ENCODE peak calls at places on chromosomes 4 and X, in five cellular contexts. I is K562, X is GM12878, A is H1, U is HepG2. F is an unnamed sample.
A peak's percentile ranks its signal among the peaks of the same experiment; 100 is the strongest.

GRCh38 chrX:131841496-131842410 is 181.3 kb upstream of the STK26 start:
- DNase-seq in I (peak; percentile 68), X (no peak), A (peak; percentile 49), U (peak; percentile 50), F (peak; percentile 81)

GRCh38 chr4:117527601-117528000 is 442.2 kb upstream of the TRAM1L1 start:
- DNase-seq in I (no peak), X (no peak), A (no peak), U (no peak), F (no peak)

GRCh38 chr4:173213296-173213695 is 44.7 kb downstream of the GALNT7 start:
- DNase-seq in I (no peak), X (no peak), A (no peak), U (no peak), F (no peak)

GRCh38 chr4:36324808-36325207 is 43.4 kb downstream of the DTHD1 start:
- DNase-seq in I (no peak), X (no peak), A (no peak), U (no peak), F (no peak)

GRCh38 chr4:157550028-157550427 is 329.5 kb downstream of the GRIA2 start:
- DNase-seq in I (no peak), X (no peak), A (no peak), U (no peak), F (no peak)

GRCh38 chrX:38304010-38304409 is 23.3 kb downstream of the RPGR start:
- DNase-seq in I (peak; percentile 11), X (no peak), A (no peak), U (peak; percentile 11), F (no peak)

GRCh38 chrX:54540289-54540688 is 10.3 kb downstream of the GNL3L start:
- DNase-seq in I (no peak), X (no peak), A (no peak), U (no peak), F (no peak)

GRCh38 chr4:165986956-165987698 is 114.1 kb downstream of the TLL1 start:
- DNase-seq in I (no peak), X (no peak), A (no peak), U (no peak), F (no peak)

GRCh38 chr4:111475001-111475400 is 670.3 kb upstream of the FAM241A start:
- DNase-seq in I (no peak), X (no peak), A (peak; percentile 63), U (peak; percentile 17), F (peak; percentile 1)

GRCh38 chrX:153488231-153488914 is 6.4 kb upstream of the BGN start:
- DNase-seq in I (peak; percentile 18), X (no peak), A (no peak), U (peak; percentile 48), F (no peak)

GRCh38 chr4:176393306-176394013 is 73.7 kb downstream of the SPCS3 start:
- DNase-seq in I (no peak), X (no peak), A (no peak), U (no peak), F (no peak)

GRCh38 chrX:73944582-73944947 is 359.4 kb upstream of the ZCCHC13 start:
- DNase-seq in I (no peak), X (no peak), A (no peak), U (no peak), F (no peak)

DNA sequence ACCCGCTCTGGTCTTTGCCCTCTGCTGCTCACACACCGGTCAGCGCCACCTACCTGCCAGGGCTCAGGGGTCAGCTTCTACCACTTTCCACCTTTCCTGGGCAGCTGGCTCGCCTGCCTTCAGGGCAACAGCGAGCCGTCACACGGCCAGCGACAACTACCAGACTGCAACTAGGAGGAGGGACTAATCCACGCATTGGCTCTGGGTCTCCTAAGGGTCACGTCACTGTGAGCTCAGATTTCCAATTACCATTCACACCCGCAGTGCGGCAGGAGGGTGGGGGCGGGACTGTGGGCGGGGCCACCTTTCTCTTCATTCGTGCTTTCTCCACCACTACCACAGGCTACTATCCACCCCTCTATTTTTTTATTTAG is at the start of gene BEX5:
- DNase-seq in I (peak; percentile 24), X (no peak), A (no peak), U (no peak), F (peak; percentile 53)
- TF ChIP-seq TAF1 in I (no peak), X (no peak), A (no peak), U (no peak), F (no peak)

DNA sequence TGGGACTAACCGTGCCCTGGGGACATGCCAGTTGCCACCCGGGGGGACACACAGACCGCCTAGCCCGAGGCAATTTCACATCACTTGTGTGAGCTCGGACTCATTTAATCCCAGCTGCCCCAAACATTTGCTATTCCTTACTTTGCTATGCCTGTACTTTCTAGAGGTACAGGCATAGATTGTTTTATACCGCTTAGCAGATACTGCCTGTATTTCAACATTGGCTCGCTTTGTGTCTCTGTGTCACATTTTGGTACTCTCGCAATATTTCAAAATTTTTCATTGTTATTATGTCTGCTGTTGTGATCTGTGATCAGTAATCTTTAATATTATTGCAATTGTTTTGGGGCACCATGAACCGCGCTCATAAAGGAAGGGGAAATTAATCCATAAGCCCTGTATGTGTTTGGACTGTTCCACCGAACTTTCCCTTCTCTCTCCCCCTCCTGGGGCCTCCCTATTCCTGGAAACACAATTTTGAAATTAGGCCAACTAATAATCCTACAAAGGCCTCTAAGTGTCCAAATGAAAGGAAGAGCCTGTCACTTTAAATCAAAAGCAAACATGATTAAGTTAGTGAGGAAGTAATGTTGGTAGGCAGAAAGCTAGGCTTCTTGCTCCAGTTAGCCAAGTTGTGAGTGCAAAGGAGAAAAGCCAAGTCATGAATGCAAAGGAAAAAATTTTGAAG is 563 bp upstream of the CASP6 start:
- DNase-seq in I (no peak), X (peak; percentile 8), A (no peak), U (no peak), F (no peak)
- TF ChIP-seq POLR2AphosphoS5 in I (no peak), X (no peak), A (no peak), U (no peak), F (no peak)

GRCh38 chr4:153573221-153573620 is 107.1 kb downstream of the TMEM131L start:
- DNase-seq in I (no peak), X (no peak), A (no peak), U (no peak), F (no peak)

GRCh38 chr4:153573881-153574807 is 108.0 kb downstream of the TMEM131L start:
- DNase-seq in I (no peak), X (no peak), A (no peak), U (peak; percentile 63), F (peak; percentile 58)

GRCh38 chr4:153570228-153570973 is 104.2 kb downstream of the TMEM131L start:
- DNase-seq in I (no peak), X (no peak), A (no peak), U (no peak), F (no peak)

GRCh38 chr4:153572609-153573008 is 106.4 kb downstream of the TMEM131L start:
- DNase-seq in I (no peak), X (no peak), A (no peak), U (no peak), F (no peak)

GRCh38 chr4:153571006-153571545 is 104.9 kb downstream of the TMEM131L start:
- DNase-seq in I (no peak), X (no peak), A (no peak), U (no peak), F (no peak)
- TF ChIP-seq MAX in I (no peak), X (no peak), A (no peak), U (no peak), F (no peak)

GRCh38 chr4:1065732-1066131 is 47.6 kb downstream of the RNF212 start:
- DNase-seq in I (no peak), X (no peak), A (no peak), U (no peak), F (no peak)
- TF ChIP-seq TAF1 in I (no peak), X (no peak), A (no peak), U (no peak), F (no peak)

GRCh38 chrX:47215291-47215900 is 3.1 kb upstream of the CDK16 start:
- DNase-seq in I (no peak), X (no peak), A (no peak), U (no peak), F (no peak)
- TF ChIP-seq POLR2AphosphoS5 in I (no peak), X (no peak), A (no peak), U (no peak), F (no peak)

GRCh38 chr4:7970031-7970946 is 30.6 kb upstream of the AFAP1 start:
- DNase-seq in I (no peak), X (no peak), A (no peak), U (peak; percentile 76), F (peak; percentile 42)
- TF ChIP-seq MAX in I (no peak), X (no peak), A (peak; percentile 63), U (peak; percentile 71), F (no peak)

GRCh38 chr4:127505203-127505602 is 127.6 kb upstream of the INTU start:
- DNase-seq in I (no peak), X (no peak), A (no peak), U (no peak), F (peak; percentile 4)

GRCh38 chr4:127509155-127509554 is 123.6 kb upstream of the INTU start:
- DNase-seq in I (no peak), X (no peak), A (no peak), U (no peak), F (no peak)

GRCh38 chr4:127501103-127501502 is 131.7 kb upstream of the INTU start:
- DNase-seq in I (no peak), X (no peak), A (no peak), U (no peak), F (no peak)

GRCh38 chr4:127503111-127503510 is 129.6 kb upstream of the INTU start:
- DNase-seq in I (no peak), X (no peak), A (no peak), U (no peak), F (no peak)

DNA sequence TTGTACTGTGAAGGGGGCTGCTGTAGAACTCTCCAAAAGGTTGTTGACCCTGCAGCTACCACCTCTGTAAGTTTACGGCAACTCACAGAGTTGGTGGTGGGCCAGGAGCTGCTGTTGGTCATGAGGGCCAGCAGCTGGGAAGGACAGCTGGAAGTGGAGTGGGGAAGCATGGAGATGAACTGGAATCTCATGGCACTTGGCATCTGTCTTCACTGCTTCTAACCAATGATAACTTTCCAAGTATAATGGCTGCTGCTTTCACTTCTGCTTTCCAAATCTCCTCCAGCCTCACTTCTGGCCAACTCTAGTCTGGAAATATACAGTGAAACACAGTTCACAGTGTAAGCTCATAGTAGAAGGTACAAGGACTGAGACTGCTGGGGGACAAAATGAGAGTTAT is 126.5 kb upstream of the INTU start:
- DNase-seq in I (no peak), X (no peak), A (no peak), U (no peak), F (no peak)
- TF ChIP-seq TAF1 in I (no peak), X (no peak), A (no peak), U (no peak), F (no peak)